ENCODE peak calls at places on chromosomes 13 and 19, in nine cellular contexts. I, P, A, Z, M, T, O, U and H are unnamed samples.

GRCh38 chr13:113636266-113636963 is 21.6 kb downstream of the ATP4B start:
- DNase-seq in Z (peak; percentile 5), M (no peak), P (no peak), T (no peak), I (no peak), A (no peak), O (no peak), U (no peak), H (no peak)

GRCh38 chr19:56170261-56170660 is 5.5 kb upstream of the GALP start:
- DNase-seq in A (peak; percentile 8), U (no peak), M (no peak), Z (no peak), P (no peak), I (peak; percentile 72), O (no peak), T (no peak), H (no peak)

GRCh38 chr13:98252931-98253470 is 75.9 kb upstream of the RNF113B start:
- DNase-seq in U (peak; percentile 67), Z (no peak), P (no peak), M (no peak), T (no peak), I (peak; percentile 57), A (peak; percentile 48), O (no peak), H (no peak)

GRCh38 chr13:98267080-98267912 is 90.2 kb upstream of the RNF113B start:
- DNase-seq in U (no peak), O (no peak), P (peak; percentile 33), T (no peak), A (no peak), Z (no peak), I (peak; percentile 65), M (no peak), H (no peak)

GRCh38 chr19:1935484-1936208 is 5.3 kb upstream of the CSNK1G2 start:
- DNase-seq in P (no peak), A (no peak), M (no peak), U (peak; percentile 43), T (no peak), O (peak; percentile 19), Z (no peak), I (peak; percentile 70), H (no peak)

GRCh38 chr13:94674609-94675348 is 37.6 kb downstream of the SOX21 start:
- DNase-seq in A (no peak), Z (peak; percentile 78), P (peak; percentile 90), I (peak; percentile 68), O (peak; percentile 60), U (peak; percentile 57), T (peak; percentile 37), M (peak; percentile 30), H (peak; percentile 37)

GRCh38 chr13:78608705-78609463 is 5.5 kb upstream of the POU4F1 start:
- DNase-seq in P (peak; percentile 67), A (no peak), M (no peak), I (no peak), T (no peak), U (no peak), O (no peak), Z (peak; percentile 31), H (no peak)

GRCh38 chr13:55632402-55632801 is 1508.3 kb upstream of the PRR20A start:
- DNase-seq in T (no peak), I (no peak), A (no peak), P (no peak), M (no peak), Z (no peak), U (no peak), O (no peak), H (no peak)

GRCh38 chr19:33430674-33431277 is 57.3 kb downstream of the CEBPG start:
- DNase-seq in Z (peak; percentile 81), O (peak; percentile 70), A (peak; percentile 19), I (peak; percentile 73), T (peak; percentile 60), M (peak; percentile 54), U (peak; percentile 60), P (peak; percentile 92), H (peak; percentile 69)

GRCh38 chr13:101917833-101918755 is 465.6 kb downstream of the ITGBL1 start:
- DNase-seq in M (no peak), A (no peak), O (no peak), P (peak; percentile 64), T (peak; percentile 70), U (no peak), I (no peak), Z (peak; percentile 29), H (no peak)

GRCh38 chr19:32164384-32164992 is 180.9 kb upstream of the ZNF507 start:
- DNase-seq in T (no peak), O (no peak), Z (no peak), M (no peak), U (no peak), P (no peak), A (no peak), I (no peak), H (no peak)

GRCh38 chr19:43527860-43528622 is 1.0 kb upstream of the ETHE1 start:
- DNase-seq in O (peak; percentile 30), I (peak; percentile 34), Z (no peak), A (no peak), T (peak; percentile 42), P (no peak), U (peak; percentile 42), M (no peak), H (no peak)